ENCODE peak calls at places on chromosomes 16 and 17, in four cellular contexts. One of them, this sample, is unnamed.

GRCh38 chr17:44198721-44199552 is 747 bp downstream of the ATXN7L3 start:
- DNase-seq in body of pancreas: peak; percentile 61
- DNase-seq in heart left ventricle: peak; percentile 88
- DNase-seq in IMR-90: peak; percentile 28
- DNase-seq in this sample: peak; percentile 64

GRCh38 chr17:43018008-43018853 is 4.0 kb downstream of the VAT1 start:
- DNase-seq in body of pancreas: peak; percentile 37
- DNase-seq in heart left ventricle: no peak
- DNase-seq in IMR-90: no peak
- DNase-seq in this sample: no peak

GRCh38 chr17:71085238-71086033 is 916.1 kb downstream of the KCNJ2 start:
- DNase-seq in IMR-90: no peak
- DNase-seq in body of pancreas: peak; percentile 31
- DNase-seq in heart left ventricle: no peak
- DNase-seq in this sample: no peak

GRCh38 chr17:50347087-50347893 is 1.4 kb downstream of the XYLT2 start:
- DNase-seq in heart left ventricle: no peak
- DNase-seq in IMR-90: peak; percentile 6
- DNase-seq in body of pancreas: no peak
- DNase-seq in this sample: no peak

GRCh38 chr17:4998027-4998665 is 396 bp downstream of the KIF1C start:
- DNase-seq in heart left ventricle: peak; percentile 82
- DNase-seq in IMR-90: no peak
- DNase-seq in body of pancreas: peak; percentile 59
- DNase-seq in this sample: no peak

GRCh38 chr16:57757326-57757786 is 21.8 kb downstream of the KATNB1 start:
- DNase-seq in body of pancreas: peak; percentile 85
- DNase-seq in heart left ventricle: peak; percentile 96
- DNase-seq in IMR-90: peak; percentile 69
- DNase-seq in this sample: peak; percentile 91

GRCh38 chr16:89199241-89200123 is 855 bp downstream of the SLC22A31 start:
- DNase-seq in IMR-90: no peak
- DNase-seq in heart left ventricle: no peak
- DNase-seq in body of pancreas: peak; percentile 29
- DNase-seq in this sample: peak; percentile 43

GRCh38 chr16:12337776-12338655 is 361.5 kb downstream of the SNX29 start:
- DNase-seq in heart left ventricle: no peak
- DNase-seq in body of pancreas: no peak
- DNase-seq in IMR-90: peak; percentile 60
- DNase-seq in this sample: no peak

GRCh38 chr16:27759301-27759871 is 209.4 kb downstream of the KATNIP start:
- DNase-seq in IMR-90: peak; percentile 72
- DNase-seq in body of pancreas: no peak
- DNase-seq in heart left ventricle: no peak
- DNase-seq in this sample: peak; percentile 18

GRCh38 chr16:12311887-12312286 is 335.4 kb downstream of the SNX29 start:
- DNase-seq in heart left ventricle: no peak
- DNase-seq in body of pancreas: no peak
- DNase-seq in IMR-90: no peak
- DNase-seq in this sample: no peak

GRCh38 chr17:40535924-40536717 is 29.2 kb downstream of the CCR7 start:
- DNase-seq in heart left ventricle: no peak
- DNase-seq in body of pancreas: no peak
- DNase-seq in IMR-90: no peak
- DNase-seq in this sample: no peak

GRCh38 chr16:3022208-3022696 is 1.5 kb downstream of the HCFC1R1 start:
- DNase-seq in IMR-90: peak; percentile 95
- DNase-seq in heart left ventricle: peak; percentile 92
- DNase-seq in body of pancreas: peak; percentile 96
- DNase-seq in this sample: peak; percentile 97

GRCh38 chr16:14150796-14151195 is 79.7 kb downstream of the MRTFB start:
- DNase-seq in heart left ventricle: no peak
- DNase-seq in body of pancreas: no peak
- DNase-seq in IMR-90: no peak
- DNase-seq in this sample: no peak

GRCh38 chr17:2181206-2181983 is 122.2 kb downstream of the SMG6 start:
- DNase-seq in IMR-90: peak; percentile 95
- DNase-seq in heart left ventricle: peak; percentile 88
- DNase-seq in body of pancreas: peak; percentile 25
- DNase-seq in this sample: peak; percentile 53
- H3K4me1 ChIP-seq in IMR-90: peaks cover 52% of the 10 kb centered on the region
- H3K4me1 ChIP-seq in heart left ventricle: peaks cover 70% of the 10 kb centered on the region
- H3K4me1 ChIP-seq in body of pancreas: peaks cover 22% of the 10 kb centered on the region
- H3K4me1 ChIP-seq in this sample: peaks cover 60% of the 10 kb centered on the region

DNA sequence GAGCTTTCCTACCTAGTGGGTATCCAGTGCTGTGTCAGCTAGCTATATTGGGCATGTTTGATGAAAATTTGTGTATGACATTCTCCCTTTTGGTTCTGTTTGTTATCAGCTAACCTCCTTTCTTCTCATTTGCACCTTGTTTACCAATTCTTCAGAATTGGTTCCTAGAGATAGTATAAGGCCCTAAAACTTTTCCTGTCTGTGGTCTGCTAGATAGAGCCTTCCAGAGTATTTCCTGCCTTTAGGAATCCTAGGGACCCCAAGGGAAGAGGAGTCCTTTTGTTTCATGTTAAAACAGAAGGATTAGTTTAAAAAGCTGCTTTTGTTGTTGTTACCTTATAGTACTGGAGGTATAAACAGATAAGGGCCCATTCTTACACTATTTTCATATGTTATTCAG is 11.5 kb downstream of the MAP3K3 start:
- DNase-seq in IMR-90: no peak
- DNase-seq in body of pancreas: no peak
- DNase-seq in heart left ventricle: no peak
- DNase-seq in this sample: no peak
- H3K27ac ChIP-seq in IMR-90: no peak overlapping the region
- H3K27ac ChIP-seq in body of pancreas: peak overlapping the region; percentile 55
- H3K27ac ChIP-seq in heart left ventricle: peak overlapping the region; percentile 29
- H3K27ac ChIP-seq in this sample: no peak overlapping the region

DNA sequence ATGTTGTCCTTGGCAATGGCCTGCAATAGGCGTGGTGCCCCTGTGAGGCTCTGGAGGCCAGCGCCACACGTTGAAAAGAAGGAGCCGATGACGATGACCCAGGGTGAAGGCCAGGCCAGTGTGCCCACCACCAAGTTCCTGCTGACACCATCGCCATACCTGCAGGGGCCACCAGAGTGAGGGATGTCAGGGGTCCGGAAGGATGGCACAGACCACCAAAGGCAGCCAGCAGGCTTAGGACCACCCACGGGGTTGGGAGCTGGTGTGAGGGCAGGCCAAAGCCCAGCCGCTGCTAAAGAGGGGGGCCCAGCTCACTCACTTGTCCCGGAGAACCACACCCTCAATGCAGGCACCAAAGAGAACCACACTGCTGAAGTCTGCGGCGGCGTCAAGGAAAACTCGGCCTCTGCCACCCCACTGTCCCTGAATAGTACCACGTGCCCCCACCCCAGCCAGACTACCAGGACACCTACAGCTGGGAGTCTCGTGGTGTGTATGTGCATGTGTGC is 6.5 kb upstream of the LCAT start:
- DNase-seq in IMR-90: no peak
- DNase-seq in body of pancreas: no peak
- DNase-seq in heart left ventricle: no peak
- DNase-seq in this sample: no peak
- H3K36me3 ChIP-seq in IMR-90: peaks cover 91% of the 10 kb centered on the region
- H3K36me3 ChIP-seq in body of pancreas: no peaks in the 10 kb centered on the region
- H3K36me3 ChIP-seq in heart left ventricle: peaks cover 13% of the 10 kb centered on the region
- H3K36me3 ChIP-seq in this sample: peaks cover 100% of the 10 kb centered on the region

DNA sequence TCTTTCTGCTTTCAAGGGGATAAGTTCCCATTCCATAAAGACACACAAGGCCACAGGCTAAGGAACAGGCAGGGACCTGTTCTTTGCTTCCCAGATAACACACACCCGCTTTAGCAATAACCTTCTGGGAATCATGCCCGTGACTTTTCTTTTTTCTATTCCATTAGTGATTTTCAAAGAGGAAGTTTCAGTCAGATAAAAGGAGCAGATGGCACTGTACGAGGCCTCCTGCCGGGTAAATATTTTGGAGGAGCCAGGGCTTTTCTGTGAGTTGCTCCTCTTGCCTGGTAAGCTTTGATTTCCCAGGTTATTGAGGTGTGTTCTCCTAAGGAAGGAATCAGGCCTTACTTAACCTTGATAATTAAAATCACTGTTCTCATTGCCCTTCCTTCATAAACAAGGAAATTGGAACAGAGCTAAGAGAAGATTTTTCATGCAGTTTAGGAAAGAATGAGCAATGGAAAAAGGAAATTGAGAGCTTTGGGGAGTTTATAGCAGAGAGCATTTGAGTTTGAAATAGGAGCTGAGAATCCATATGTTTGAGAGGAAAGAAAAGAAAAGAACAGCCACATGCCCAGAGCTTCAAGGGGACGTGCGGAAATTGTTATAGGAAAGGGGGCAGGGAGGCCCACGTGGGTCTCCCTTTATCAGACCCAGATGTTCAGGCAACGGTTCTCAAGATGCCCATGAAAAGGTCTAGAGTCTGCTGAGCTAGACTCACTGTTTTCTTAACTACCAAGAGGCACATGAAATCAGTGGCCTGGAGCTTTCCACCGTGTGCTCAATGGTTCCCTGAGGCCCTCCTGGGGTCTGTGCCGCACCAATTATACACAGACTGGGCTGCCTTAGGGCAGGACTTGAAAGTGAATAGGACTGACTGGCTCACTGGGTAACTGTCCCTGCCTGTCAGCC is 31.0 kb downstream of the CHD9 start:
- DNase-seq in body of pancreas: no peak
- DNase-seq in IMR-90: no peak
- DNase-seq in heart left ventricle: no peak
- DNase-seq in this sample: no peak
- H3K4me1 ChIP-seq in body of pancreas: peaks cover 19% of the 10 kb centered on the region
- H3K4me1 ChIP-seq in IMR-90: peaks cover 21% of the 10 kb centered on the region
- H3K4me1 ChIP-seq in heart left ventricle: peaks cover 81% of the 10 kb centered on the region
- H3K4me1 ChIP-seq in this sample: peaks cover 12% of the 10 kb centered on the region

GRCh38 chr17:81390436-81391214 is 4.6 kb upstream of the BAHCC1 start:
- DNase-seq in heart left ventricle: no peak
- DNase-seq in body of pancreas: no peak
- DNase-seq in IMR-90: no peak
- DNase-seq in this sample: no peak

GRCh38 chr17:81388091-81388611 is 7.1 kb upstream of the BAHCC1 start:
- DNase-seq in IMR-90: no peak
- DNase-seq in heart left ventricle: no peak
- DNase-seq in body of pancreas: no peak
- DNase-seq in this sample: no peak

GRCh38 chr17:81388612-81389367 is 6.5 kb upstream of the BAHCC1 start:
- DNase-seq in IMR-90: no peak
- DNase-seq in body of pancreas: no peak
- DNase-seq in heart left ventricle: no peak
- DNase-seq in this sample: no peak

GRCh38 chr17:81390029-81390428 is 5.2 kb upstream of the BAHCC1 start:
- DNase-seq in heart left ventricle: no peak
- DNase-seq in IMR-90: no peak
- DNase-seq in body of pancreas: no peak
- DNase-seq in this sample: no peak

DNA sequence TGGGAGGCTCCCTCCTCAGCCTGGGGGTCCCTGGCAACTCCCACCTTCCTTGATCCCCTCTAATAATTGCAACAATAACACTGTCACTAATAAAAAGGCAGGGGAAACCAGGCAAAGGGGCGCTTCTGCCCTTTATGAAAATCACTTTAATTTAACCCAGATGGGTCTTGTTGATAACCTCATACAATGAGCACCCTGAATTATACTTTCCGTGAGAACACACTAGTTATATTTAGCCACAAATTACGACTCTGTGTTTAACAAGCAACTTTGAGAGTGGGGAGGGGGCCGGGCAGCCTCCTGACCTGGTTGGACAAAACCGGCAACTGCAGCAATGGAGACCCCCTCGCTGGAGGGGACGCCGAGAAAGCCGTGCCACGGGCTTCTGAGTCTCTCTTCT is 5.7 kb upstream of the BAHCC1 start:
- DNase-seq in heart left ventricle: no peak
- DNase-seq in IMR-90: no peak
- DNase-seq in body of pancreas: no peak
- DNase-seq in this sample: no peak
- H3K27ac ChIP-seq in heart left ventricle: peak overlapping the region; percentile 95
- H3K27ac ChIP-seq in IMR-90: no peak overlapping the region
- H3K27ac ChIP-seq in body of pancreas: peak overlapping the region; percentile 96
- H3K27ac ChIP-seq in this sample: no peak overlapping the region

GRCh38 chr17:32515677-32516383 is 29.0 kb downstream of the CDK5R1 start:
- DNase-seq in body of pancreas: no peak
- DNase-seq in heart left ventricle: no peak
- DNase-seq in IMR-90: no peak
- DNase-seq in this sample: no peak

GRCh38 chr17:32518856-32519768 is 32.3 kb downstream of the CDK5R1 start:
- DNase-seq in body of pancreas: peak; percentile 37
- DNase-seq in IMR-90: no peak
- DNase-seq in heart left ventricle: peak; percentile 85
- DNase-seq in this sample: peak; percentile 54

GRCh38 chr17:32516450-32516849 is 29.7 kb downstream of the CDK5R1 start:
- DNase-seq in heart left ventricle: no peak
- DNase-seq in body of pancreas: no peak
- DNase-seq in IMR-90: no peak
- DNase-seq in this sample: no peak

GRCh38 chr17:32517982-32518381 is 31.2 kb downstream of the CDK5R1 start:
- DNase-seq in body of pancreas: no peak
- DNase-seq in heart left ventricle: no peak
- DNase-seq in IMR-90: no peak
- DNase-seq in this sample: no peak

GRCh38 chr17:32516940-32517711 is 30.3 kb downstream of the CDK5R1 start:
- DNase-seq in body of pancreas: no peak
- DNase-seq in IMR-90: no peak
- DNase-seq in heart left ventricle: no peak
- DNase-seq in this sample: no peak
- H3K36me3 ChIP-seq in body of pancreas: no peaks in the 10 kb centered on the region
- H3K36me3 ChIP-seq in IMR-90: no peaks in the 10 kb centered on the region
- H3K36me3 ChIP-seq in heart left ventricle: no peaks in the 10 kb centered on the region
- H3K36me3 ChIP-seq in this sample: no peaks in the 10 kb centered on the region

GRCh38 chr17:74343121-74343520 is 17.1 kb downstream of the KIF19 start:
- DNase-seq in IMR-90: no peak
- DNase-seq in body of pancreas: no peak
- DNase-seq in heart left ventricle: no peak
- DNase-seq in this sample: no peak
- H3K4me1 ChIP-seq in IMR-90: no peaks in the 10 kb centered on the region
- H3K4me1 ChIP-seq in body of pancreas: no peaks in the 10 kb centered on the region
- H3K4me1 ChIP-seq in heart left ventricle: no peaks in the 10 kb centered on the region
- H3K4me1 ChIP-seq in this sample: no peaks in the 10 kb centered on the region

This sample was measured in SJSA1.